ENCODE peak calls at places on chromosomes 16 and 17, in eight cellular contexts. L is ovary, M is tibial artery, X is fibroblast of the aortic adventitia, B is NB4, T is right atrium auricular region, C is progenitor cell of endocrine pancreas, N is cardiac muscle cell. Y is an unnamed sample.

GRCh38 chr17:2892305-2892971 is 96.2 kb downstream of the RAP1GAP2 start:
- DNase-seq in M (no peak), X (peak; percentile 73), T (no peak), N (no peak), C (no peak), L (no peak), B (peak; percentile 39), Y (no peak)

GRCh38 chr16:77299395-77299794 is 100.2 kb downstream of the SYCE1L start:
- DNase-seq in X (no peak), N (no peak), T (no peak), L (no peak), M (no peak), B (no peak), C (no peak), Y (no peak)

GRCh38 chr17:7745748-7746470 is 28.4 kb downstream of the DNAH2 start:
- DNase-seq in B (peak; percentile 78), M (peak; percentile 36), C (no peak), N (no peak), L (peak; percentile 56), X (peak; percentile 94), T (peak; percentile 71), Y (peak; percentile 55)

GRCh38 chr17:50605434-50605833 is 29.2 kb upstream of the ABCC3 start:
- DNase-seq in X (peak; percentile 75), B (no peak), C (no peak), M (no peak), T (no peak), L (no peak), N (no peak), Y (no peak)

GRCh38 chr17:64534187-64534586 is 27.4 kb downstream of the CEP95 start:
- DNase-seq in N (no peak), L (no peak), T (no peak), M (no peak), X (no peak), B (peak; percentile 13), C (no peak), Y (no peak)

GRCh38 chr16:87040169-87041117 is 276.7 kb downstream of the C16orf95 start:
- DNase-seq in B (no peak), X (no peak), T (no peak), L (no peak), N (no peak), C (no peak), M (no peak), Y (no peak)

GRCh38 chr17:53353919-53354351 is 468.8 kb upstream of the KIF2B start:
- DNase-seq in B (no peak), C (no peak), M (no peak), X (no peak), N (no peak), T (no peak), L (no peak), Y (no peak)

GRCh38 chr16:87351320-87351698 is 32.3 kb downstream of the FBXO31 start:
- DNase-seq in M (no peak), N (no peak), L (no peak), X (peak; percentile 3), T (no peak), B (no peak), C (no peak), Y (no peak)

GRCh38 chr17:82291582-82292250 is 18.2 kb upstream of the CSNK1D start:
- DNase-seq in T (no peak), N (no peak), M (no peak), B (peak; percentile 50), L (no peak), C (no peak), X (no peak), Y (no peak)

GRCh38 chr16:50531901-50532300 is 16.3 kb upstream of the NKD1 start:
- DNase-seq in L (no peak), M (no peak), N (no peak), B (no peak), C (no peak), T (peak; percentile 11), X (no peak), Y (peak; percentile 8)

GRCh38 chr17:7476474-7476873 is 3.0 kb downstream of the ZBTB4 start:
- DNase-seq in N (no peak), T (no peak), M (no peak), X (peak; percentile 61), B (no peak), C (no peak), L (no peak), Y (no peak)

GRCh38 chr17:12918132-12918531 is 99.7 kb downstream of the ELAC2 start:
- DNase-seq in C (no peak), B (no peak), X (no peak), N (no peak), M (no peak), L (no peak), T (no peak), Y (no peak)

GRCh38 chr17:82595893-82596292 is 52.4 kb downstream of the WDR45B start:
- DNase-seq in B (no peak), X (no peak), M (no peak), C (no peak), T (no peak), L (no peak), N (no peak), Y (no peak)

GRCh38 chr17:58352018-58352842 is at the start of gene SUPT4H1:
- DNase-seq in L (peak; percentile 92), M (peak; percentile 79), X (peak; percentile 90), B (peak; percentile 94), C (peak; percentile 88), T (peak; percentile 84), N (peak; percentile 96), Y (peak; percentile 90)

GRCh38 chr16:10895053-10895946 is 18.3 kb downstream of the CIITA start:
- DNase-seq in L (peak; percentile 74), M (no peak), N (peak; percentile 82), X (peak; percentile 31), B (peak; percentile 55), C (peak; percentile 39), T (no peak), Y (no peak)

GRCh38 chr17:29933379-29933778 is 3.4 kb upstream of the SSH2 start:
- DNase-seq in N (peak; percentile 53), M (no peak), X (peak; percentile 63), B (peak; percentile 20), L (no peak), T (no peak), C (no peak), Y (no peak)

GRCh38 chr17:81239714-81240555 is 817 bp downstream of the NDUFAF8 start:
- DNase-seq in T (no peak), M (no peak), C (no peak), X (no peak), N (no peak), L (no peak), B (peak; percentile 63), Y (no peak)

GRCh38 chr16:64705443-64705842 is 416.4 kb downstream of the CDH11 start:
- DNase-seq in L (no peak), C (no peak), N (no peak), M (no peak), B (no peak), X (no peak), T (no peak), Y (no peak)

GRCh38 chr17:43314582-43314981 is 80.8 kb upstream of the RNU2-1 start:
- DNase-seq in C (no peak), B (peak; percentile 32), M (no peak), L (no peak), N (no peak), T (peak; percentile 30), X (peak; percentile 8), Y (no peak)

DNA sequence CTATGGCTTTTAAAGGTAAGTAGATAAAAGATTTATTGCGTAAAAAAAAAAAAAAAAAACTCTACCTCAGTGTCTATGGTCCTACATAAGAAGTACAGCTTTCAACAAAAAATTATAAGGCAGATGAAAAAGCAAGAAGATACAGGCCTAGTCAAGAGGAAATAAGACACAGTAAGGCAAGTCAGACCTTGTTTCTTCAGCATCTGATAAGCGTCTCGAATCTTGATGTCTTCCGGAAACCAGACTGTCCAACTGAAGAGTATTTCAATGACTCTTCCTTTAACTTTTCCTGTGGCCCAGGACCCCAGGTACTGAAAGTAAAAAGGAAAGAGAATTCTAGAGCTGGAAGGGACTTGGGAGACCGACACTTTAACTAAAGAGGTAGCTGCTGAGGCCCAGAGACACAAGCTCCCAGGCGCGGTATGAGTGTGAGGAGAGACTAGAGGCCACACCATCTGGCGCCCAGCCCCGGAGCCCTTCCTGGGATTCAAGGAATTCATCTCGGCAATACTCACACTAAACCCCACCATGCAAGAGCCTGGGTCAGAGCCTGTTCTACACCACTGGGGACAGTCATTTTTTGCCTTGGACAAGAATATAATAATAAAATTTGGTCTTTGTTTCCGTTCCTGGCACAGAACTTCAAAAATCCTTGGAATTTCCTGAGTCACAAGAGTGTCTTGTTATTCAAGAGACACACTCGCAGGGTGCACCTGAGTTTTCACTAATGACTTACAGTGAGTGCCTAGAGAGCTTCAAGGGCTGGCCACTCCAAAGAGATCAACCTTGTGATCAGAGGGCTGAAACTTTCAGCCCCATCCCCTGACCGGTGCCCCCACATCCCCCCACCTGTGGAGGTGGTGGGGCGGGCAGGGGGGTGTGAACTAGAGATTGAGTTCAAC is 18.6 kb downstream of the GGA2 start:
- DNase-seq in N (no peak), L (no peak), X (peak; percentile 23), B (no peak), T (no peak), C (no peak), M (no peak), Y (no peak)
- TF ChIP-seq CTCF in N (no peak), L (no peak), X (no peak), B (no peak), T (no peak), C (no peak), M (no peak), Y (no peak)

GRCh38 chr16:88406096-88407041 is 23.6 kb downstream of the ZNF469 start:
- DNase-seq in B (no peak), L (no peak), N (no peak), C (no peak), M (no peak), X (peak; percentile 17), T (no peak), Y (no peak)
- TF ChIP-seq CTCF in B (no peak), L (no peak), N (peak; percentile 4), C (peak; percentile 26), M (no peak), X (peak; percentile 31), T (no peak), Y (no peak)

GRCh38 chr16:85602831-85603755 is 10.0 kb upstream of the GSE1 start:
- DNase-seq in B (no peak), M (no peak), X (no peak), C (no peak), L (no peak), T (no peak), N (no peak), Y (no peak)
- TF ChIP-seq CTCF in B (no peak), M (no peak), X (no peak), C (no peak), L (no peak), T (no peak), N (no peak), Y (no peak)

GRCh38 chr17:21098934-21099687 is 27.7 kb upstream of the DHRS7B start:
- DNase-seq in B (peak; percentile 96), M (peak; percentile 43), N (peak; percentile 90), T (peak; percentile 63), X (peak; percentile 53), L (peak; percentile 53), C (peak; percentile 44), Y (no peak)

GRCh38 chr17:21090889-21091618 is 35.7 kb upstream of the DHRS7B start:
- DNase-seq in X (peak; percentile 35), T (no peak), N (no peak), C (no peak), L (no peak), B (no peak), M (no peak), Y (no peak)

GRCh38 chr17:21096874-21097273 is 29.9 kb upstream of the DHRS7B start:
- DNase-seq in X (no peak), B (no peak), L (no peak), N (no peak), M (no peak), T (no peak), C (no peak), Y (no peak)

GRCh38 chr17:21094298-21094704 is 32.5 kb upstream of the DHRS7B start:
- DNase-seq in M (no peak), N (no peak), T (no peak), X (no peak), B (no peak), C (no peak), L (no peak), Y (no peak)

GRCh38 chr17:21095735-21096134 is 31.0 kb upstream of the DHRS7B start:
- DNase-seq in X (no peak), N (no peak), T (no peak), M (no peak), B (no peak), C (no peak), L (no peak), Y (no peak)
- TF ChIP-seq CTCF in X (no peak), N (no peak), T (no peak), M (no peak), B (no peak), C (no peak), L (no peak), Y (no peak)

Y was measured in CD14-positive monocyte.